ENCODE peak calls at places on chromosomes 2 and 18, in ten cellular contexts. L is endothelial cell of umbilical vein; Z is IMR-90; J is neural progenitor cell; G is SK-N-SH; S is neuronal stem cell; I is left ventricle myocardium inferior; O is mesendoderm; T is tibial artery; P is CD8-positive, alpha-beta T cell. Y is an unnamed sample. For H3K4me1, the result is how much of the 10 kb centered on the place peaks cover.

GRCh38 chr2:145356046-145356445 is 836.1 kb upstream of the ZEB2 start:
- DNase-seq in L (no peak), Z (peak), J (no peak), G (no peak), S (no peak), I (no peak), O (no peak), T (no peak), P (no peak), Y (no peak)

GRCh38 chr2:222034058-222034457 is 264.7 kb downstream of the PAX3 start:
- DNase-seq in L (no peak), Z (no peak), J (no peak), G (no peak), S (no peak), I (no peak), O (no peak), T (no peak), P (no peak), Y (no peak)

GRCh38 chr2:105641389-105641811 is 103.3 kb upstream of the NCK2 start:
- DNase-seq in L (no peak), Z (no peak), J (no peak), G (peak), S (no peak), I (no peak), O (no peak), T (no peak), P (no peak), Y (no peak)

GRCh38 chr2:54558976-54559410 is 102.9 kb downstream of the SPTBN1 start:
- DNase-seq in L (no peak), Z (no peak), J (no peak), G (peak), S (no peak), I (no peak), O (peak), T (no peak), P (no peak), Y (no peak)

GRCh38 chr2:185174353-185174752 is 564.3 kb upstream of the FSIP2 start:
- DNase-seq in L (no peak), Z (no peak), J (no peak), G (no peak), S (no peak), I (no peak), O (no peak), T (no peak), P (no peak), Y (no peak)

GRCh38 chr18:25832008-25832604 is 258.3 kb downstream of the SS18 start:
- DNase-seq in L (peak), Z (peak), J (peak), G (peak), S (peak), I (peak), O (peak), T (no peak), P (no peak), Y (peak)

GRCh38 chr2:142603761-142604160 is 273.7 kb upstream of the KYNU start:
- DNase-seq in L (peak), Z (no peak), J (no peak), G (no peak), S (no peak), I (no peak), O (no peak), T (no peak), P (no peak), Y (no peak)

GRCh38 chr18:54229660-54230059 is 5.2 kb upstream of the MBD2 start:
- DNase-seq in L (no peak), Z (no peak), J (no peak), G (no peak), S (no peak), I (no peak), O (no peak), T (no peak), P (no peak), Y (no peak)

GRCh38 chr18:45384137-45384998 is 230.9 kb upstream of the SLC14A2 start:
- DNase-seq in L (peak), Z (peak), J (peak), G (peak), S (peak), I (no peak), O (peak), T (no peak), P (peak), Y (peak)

GRCh38 chr18:50629148-50629631 is 69.3 kb downstream of the MAPK4 start:
- DNase-seq in L (no peak), Z (no peak), J (no peak), G (no peak), S (no peak), I (no peak), O (no peak), T (peak), P (no peak), Y (no peak)

GRCh38 chr2:54336136-54336976 is 80.3 kb upstream of the TSPYL6 start:
- DNase-seq in L (no peak), Z (peak), J (no peak), G (no peak), S (no peak), I (no peak), O (no peak), T (no peak), P (no peak), Y (no peak)

GRCh38 chr18:2881490-2882195 is 34.8 kb downstream of the EMILIN2 start:
- DNase-seq in L (no peak), Z (peak), J (no peak), G (no peak), S (no peak), I (peak), O (no peak), T (peak), P (no peak), Y (no peak)

GRCh38 chr18:62928316-62928715 is 213.0 kb downstream of the PHLPP1 start:
- DNase-seq in L (no peak), Z (peak), J (no peak), G (no peak), S (no peak), I (no peak), O (no peak), T (no peak), P (no peak), Y (no peak)

GRCh38 chr2:75964646-75965045 is 253.9 kb upstream of the GCFC2 start:
- DNase-seq in L (no peak), Z (no peak), J (no peak), G (no peak), S (no peak), I (no peak), O (no peak), T (no peak), P (no peak), Y (no peak)

GRCh38 chr2:69067866-69068265 is 54.9 kb downstream of the ANTXR1 start:
- DNase-seq in L (no peak), Z (no peak), J (no peak), G (no peak), S (no peak), I (no peak), O (no peak), T (no peak), P (no peak), Y (no peak)

GRCh38 chr2:89833116-89833779 is 1141.8 kb downstream of the RPIA start:
- DNase-seq in L (peak), Z (peak), J (no peak), G (no peak), S (no peak), I (no peak), O (peak), T (no peak), P (no peak), Y (no peak)
- H3K4me3 ChIP-seq in L (no peak), Z (no peak), J (no peak), G (no peak), S (no peak), I (no peak), O (no peak), T (no peak), P (no peak), Y (no peak)

DNA sequence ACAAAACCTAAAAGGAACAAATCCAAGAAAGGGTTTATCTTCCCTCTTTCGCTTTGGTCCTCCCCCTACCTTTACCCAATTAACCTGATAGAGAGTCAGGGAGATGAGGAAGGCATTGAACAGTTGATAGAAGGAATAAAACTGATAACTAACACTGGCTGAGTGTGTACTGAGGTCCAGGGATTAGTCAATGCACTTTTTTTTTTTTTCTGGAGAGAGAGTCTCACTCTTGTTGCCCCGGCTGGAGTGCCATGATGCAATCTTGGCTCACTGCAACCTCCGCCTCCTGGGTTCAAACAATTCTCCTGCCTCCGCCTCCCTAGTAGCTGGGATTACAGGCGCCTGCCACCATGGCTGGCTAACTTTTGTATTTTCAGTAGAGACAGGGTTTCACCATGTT is 250.2 kb upstream of the CWC22 start:
- DNase-seq in L (no peak), Z (no peak), J (no peak), G (no peak), S (no peak), I (no peak), O (no peak), T (no peak), P (no peak), Y (no peak)
- H3K27ac ChIP-seq in L (no peak), Z (no peak), J (no peak), G (no peak), S (no peak), I (no peak), O (no peak), T (no peak), P (no peak), Y (no peak)

DNA sequence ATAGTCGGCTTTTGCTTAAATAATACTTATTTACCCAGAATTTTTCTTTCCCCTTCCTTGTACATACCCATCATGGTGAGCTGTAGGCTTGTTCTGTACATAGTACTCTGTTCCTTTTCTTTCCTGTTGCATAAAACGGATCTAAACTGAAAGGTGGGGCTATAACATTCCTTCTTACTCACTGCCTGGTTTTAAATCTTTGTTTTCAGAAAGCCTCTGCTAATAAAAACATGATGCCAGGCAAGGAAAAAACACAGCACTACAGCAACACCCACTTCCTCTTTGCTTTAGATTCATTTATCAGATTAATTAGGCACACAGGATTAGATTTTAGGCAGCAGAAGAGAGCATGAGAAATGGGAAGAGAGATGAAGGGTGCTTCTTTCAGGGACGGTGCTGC is 19.6 kb upstream of the STON1 start:
- DNase-seq in L (peak), Z (peak), J (no peak), G (peak), S (no peak), I (no peak), O (no peak), T (no peak), P (no peak), Y (no peak)
- H3K4me1 ChIP-seq in L (under half), Z (under half), J (under half), G (under half), S (under half), I (under half), O (under half), T (under half), P (under half), Y (under half)

DNA sequence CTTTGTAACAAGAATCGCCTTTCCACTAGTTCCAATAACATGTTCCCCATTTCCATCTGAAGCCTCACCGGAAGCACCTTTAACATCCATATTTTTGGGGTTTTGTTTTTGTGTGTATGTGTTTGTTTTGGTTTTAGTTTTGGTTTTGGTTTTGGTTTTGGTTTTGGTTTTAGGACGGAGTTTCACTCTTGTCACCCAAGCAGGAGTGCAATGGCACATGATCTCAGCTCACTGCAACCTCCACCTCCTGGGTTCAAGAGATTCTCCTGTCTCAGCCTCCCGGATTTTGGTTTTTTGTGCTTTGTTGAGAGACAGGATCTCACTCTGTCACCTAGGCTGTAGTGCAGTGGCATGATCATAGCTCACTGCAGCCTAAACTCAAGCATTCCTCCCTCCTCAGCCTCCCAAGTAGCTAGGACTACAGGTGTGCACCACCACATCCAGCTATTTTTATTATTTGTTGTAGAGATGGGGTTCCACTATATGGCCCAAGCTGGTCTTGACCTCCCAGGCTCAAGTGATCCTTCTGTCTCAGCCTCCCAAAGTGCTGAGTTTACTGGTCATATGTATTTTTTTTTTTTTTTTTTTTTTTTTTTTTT is 36.3 kb downstream of the TGOLN2 start:
- DNase-seq in L (no peak), Z (no peak), J (no peak), G (no peak), S (no peak), I (no peak), O (no peak), T (no peak), P (no peak), Y (no peak)
- H3K4me3 ChIP-seq in L (no peak), Z (no peak), J (no peak), G (no peak), S (no peak), I (peak), O (no peak), T (no peak), P (no peak), Y (no peak)

DNA sequence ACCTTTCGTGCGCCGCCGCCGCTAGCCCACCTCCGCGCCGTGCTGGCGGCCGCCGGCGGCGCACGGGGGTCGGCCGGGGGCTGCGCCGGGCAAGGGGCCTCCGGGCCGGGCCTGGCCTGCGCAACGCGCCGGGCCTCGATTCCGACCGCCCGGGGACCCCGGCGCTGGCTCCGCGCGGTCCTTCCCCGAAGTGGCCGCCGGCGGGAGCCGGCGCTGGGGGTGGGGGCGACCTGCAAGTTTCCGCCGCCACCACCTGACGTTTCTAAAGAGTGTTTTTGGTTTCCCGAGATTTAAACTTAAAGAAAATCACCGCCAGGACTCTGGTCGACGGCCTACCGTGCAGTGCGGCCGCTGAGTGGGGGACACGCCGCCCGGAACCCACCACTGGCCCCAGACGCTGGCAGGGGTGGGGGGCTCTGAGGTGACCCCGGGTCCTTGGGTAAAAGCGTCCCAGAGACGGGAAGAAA is 3.8 kb upstream of the GATA6 start:
- DNase-seq in L (no peak), Z (no peak), J (peak), G (no peak), S (no peak), I (no peak), O (no peak), T (no peak), P (no peak), Y (no peak)
- H3K27ac ChIP-seq in L (no peak), Z (no peak), J (no peak), G (no peak), S (no peak), I (peak), O (peak), T (peak), P (no peak), Y (no peak)

GRCh38 chr2:120863661-120864320 is 128.1 kb downstream of the GLI2 start:
- DNase-seq in L (no peak), Z (peak), J (no peak), G (no peak), S (no peak), I (peak), O (peak), T (peak), P (no peak), Y (no peak)

GRCh38 chr2:120862254-120863172 is 126.8 kb downstream of the GLI2 start:
- DNase-seq in L (no peak), Z (no peak), J (no peak), G (no peak), S (no peak), I (no peak), O (no peak), T (peak), P (no peak), Y (no peak)

GRCh38 chr2:120864981-120865380 is 129.3 kb downstream of the GLI2 start:
- DNase-seq in L (no peak), Z (peak), J (no peak), G (no peak), S (no peak), I (no peak), O (no peak), T (peak), P (no peak), Y (no peak)

GRCh38 chr2:120861576-120862191 is 126.0 kb downstream of the GLI2 start:
- DNase-seq in L (no peak), Z (peak), J (peak), G (no peak), S (no peak), I (no peak), O (no peak), T (peak), P (no peak), Y (no peak)

GRCh38 chr2:120863173-120863545 is 127.5 kb downstream of the GLI2 start:
- DNase-seq in L (no peak), Z (no peak), J (no peak), G (no peak), S (no peak), I (no peak), O (no peak), T (peak), P (no peak), Y (no peak)
- H3K4me1 ChIP-seq in L (under half), Z (under half), J (half or more), G (half or more), S (under half), I (under half), O (under half), T (under half), P (under half), Y (under half)

DNA sequence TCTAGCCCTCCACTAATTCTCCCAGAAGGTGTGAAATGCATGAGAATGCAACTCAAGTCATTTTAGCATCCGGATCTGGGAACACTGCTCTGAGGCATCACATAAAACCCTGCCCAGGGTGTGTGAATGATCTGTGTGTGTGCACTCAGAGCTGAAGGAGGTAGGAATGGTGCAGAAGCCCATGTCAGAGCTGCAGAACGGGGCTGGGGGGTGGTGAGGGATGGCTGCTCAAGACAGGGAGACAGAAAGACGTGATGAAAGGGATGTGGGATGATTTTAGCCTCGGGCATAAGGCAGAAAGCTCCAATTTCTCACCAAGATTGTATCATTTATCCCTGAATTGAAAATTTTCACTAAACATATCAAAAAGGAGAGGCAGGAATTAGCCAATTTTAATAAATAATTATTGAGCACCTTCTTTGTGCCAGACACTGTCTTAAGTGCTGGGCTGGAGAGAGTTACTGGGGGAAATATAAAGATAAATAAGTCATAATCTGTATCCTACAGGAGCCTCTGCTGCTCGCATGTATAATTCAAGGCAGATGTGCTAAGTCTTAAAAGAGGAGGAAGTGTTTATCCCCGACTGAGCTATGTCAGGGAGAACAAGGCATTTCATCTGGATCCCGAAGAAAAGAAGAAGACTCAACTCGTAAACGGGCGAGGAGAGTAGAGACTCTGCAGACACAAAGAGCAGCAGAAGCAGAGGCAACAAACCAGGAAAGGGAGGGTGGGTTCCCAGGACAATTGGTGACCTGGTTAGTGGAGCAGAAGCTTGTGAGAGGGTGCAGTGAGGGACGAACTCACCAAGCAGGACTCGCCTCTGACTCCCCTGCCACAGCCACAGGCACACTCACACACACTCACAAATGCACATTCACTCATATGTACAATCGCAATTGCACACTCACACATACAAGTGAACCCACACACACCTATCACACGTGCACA is 368.8 kb downstream of the EIPR1 start:
- DNase-seq in L (no peak), Z (no peak), J (no peak), G (peak), S (no peak), I (no peak), O (no peak), T (no peak), P (no peak), Y (no peak)
- H3K4me3 ChIP-seq in L (no peak), Z (no peak), J (no peak), G (no peak), S (no peak), I (no peak), O (no peak), T (no peak), P (no peak), Y (no peak)

GRCh38 chr2:101970901-101971300 is 20.9 kb upstream of the IL1R2 start:
- DNase-seq in L (no peak), Z (no peak), J (no peak), G (no peak), S (no peak), I (no peak), O (no peak), T (no peak), P (no peak), Y (no peak)

GRCh38 chr2:101971836-101972235 is 19.9 kb upstream of the IL1R2 start:
- DNase-seq in L (no peak), Z (no peak), J (no peak), G (no peak), S (no peak), I (no peak), O (no peak), T (no peak), P (no peak), Y (no peak)

GRCh38 chr2:101963198-101963597 is 28.6 kb upstream of the IL1R2 start:
- DNase-seq in L (no peak), Z (no peak), J (no peak), G (no peak), S (no peak), I (no peak), O (no peak), T (no peak), P (no peak), Y (no peak)

GRCh38 chr2:101969723-101970122 is 22.0 kb upstream of the IL1R2 start:
- DNase-seq in L (no peak), Z (no peak), J (no peak), G (no peak), S (no peak), I (no peak), O (no peak), T (no peak), P (no peak), Y (peak)

GRCh38 chr2:101967826-101968498 is 23.8 kb upstream of the IL1R2 start:
- DNase-seq in L (no peak), Z (no peak), J (no peak), G (no peak), S (no peak), I (no peak), O (no peak), T (no peak), P (no peak), Y (no peak)
- H3K27ac ChIP-seq in L (no peak), Z (no peak), J (no peak), G (no peak), S (no peak), I (no peak), O (no peak), T (no peak), P (no peak), Y (no peak)